ENCODE peak calls at places on chromosomes 3 and 15, in seven cellular contexts. I, B, D, Q, R, W and Y are unnamed samples.

GRCh38 chr3:125240496-125240895 is 27.9 kb upstream of the SLC12A8 start:
- DNase-seq in B (no peak), W (no peak), R (peak; percentile 55), I (no peak), D (no peak), Q (no peak), Y (no peak)

GRCh38 chr3:113157408-113157980 is 53.9 kb upstream of the BOC start:
- DNase-seq in R (no peak), D (peak; percentile 78), W (no peak), I (peak; percentile 58), B (no peak), Q (no peak), Y (no peak)

GRCh38 chr15:49624046-49624445 is 3.2 kb downstream of the DTWD1 start:
- DNase-seq in W (peak; percentile 32), I (peak; percentile 76), B (no peak), Q (no peak), D (no peak), R (peak; percentile 27), Y (peak; percentile 48)

GRCh38 chr3:113571360-113571759 is 39.0 kb downstream of the SIDT1 start:
- DNase-seq in D (no peak), I (no peak), B (no peak), W (no peak), R (no peak), Q (no peak), Y (no peak)

GRCh38 chr3:45084820-45085816 is 59.0 kb downstream of the CLEC3B start:
- DNase-seq in D (no peak), Q (no peak), W (peak; percentile 61), R (peak; percentile 92), I (peak; percentile 73), B (no peak), Y (peak; percentile 60)

GRCh38 chr3:126568776-126569342 is 10.1 kb upstream of the C3orf22 start:
- DNase-seq in I (no peak), W (no peak), R (no peak), Q (no peak), D (no peak), B (no peak), Y (no peak)

GRCh38 chr3:156843071-156843808 is 17.1 kb downstream of the LEKR1 start:
- DNase-seq in R (no peak), W (no peak), D (no peak), I (no peak), B (no peak), Q (no peak), Y (no peak)

GRCh38 chr15:74395319-74396145 is 28.1 kb upstream of the CYP11A1 start:
- DNase-seq in I (no peak), B (no peak), Q (no peak), R (no peak), D (no peak), W (no peak), Y (no peak)

GRCh38 chr15:91017716-91018115 is 4.7 kb downstream of the VPS33B start:
- DNase-seq in I (no peak), Q (no peak), R (no peak), B (no peak), D (no peak), W (no peak), Y (no peak)

GRCh38 chr15:68208136-68208535 is 3.0 kb upstream of the CALML4 start:
- DNase-seq in B (no peak), W (no peak), D (no peak), I (no peak), Q (no peak), R (no peak), Y (no peak)

GRCh38 chr3:178381555-178381954 is 154.7 kb upstream of the KCNMB2 start:
- DNase-seq in D (no peak), R (peak; percentile 33), I (no peak), B (no peak), W (peak; percentile 27), Q (no peak), Y (no peak)

GRCh38 chr15:29097168-29097567 is 172.5 kb downstream of the NSMCE3 start:
- DNase-seq in B (no peak), D (no peak), W (no peak), I (no peak), R (no peak), Q (no peak), Y (no peak)

GRCh38 chr3:23667536-23668429 is 138.0 kb upstream of the UBE2E1 start:
- DNase-seq in Q (no peak), R (peak; percentile 57), D (no peak), I (no peak), B (no peak), W (peak; percentile 26), Y (no peak)

GRCh38 chr15:100786139-100786531 is 93.5 kb upstream of the ALDH1A3 start:
- DNase-seq in W (no peak), Q (no peak), R (no peak), I (no peak), B (peak; percentile 5), D (no peak), Y (no peak)

GRCh38 chr15:74311734-74312444 is 55.6 kb downstream of the CYP11A1 start:
- DNase-seq in D (no peak), I (no peak), R (peak; percentile 57), W (no peak), B (no peak), Q (peak; percentile 61), Y (no peak)

GRCh38 chr3:61686228-61686648 is 124.9 kb downstream of the PTPRG start:
- DNase-seq in R (no peak), W (peak; percentile 86), I (no peak), Q (no peak), D (no peak), B (no peak), Y (no peak)

GRCh38 chr3:52450489-52451236 is 3.2 kb downstream of the TNNC1 start:
- DNase-seq in R (no peak), Q (no peak), B (no peak), I (no peak), W (no peak), D (no peak), Y (no peak)

GRCh38 chr3:143078883-143079282 is 40.7 kb upstream of the CHST2 start:
- DNase-seq in I (no peak), D (no peak), B (no peak), Q (no peak), W (peak; percentile 71), R (peak; percentile 79), Y (no peak)

GRCh38 chr15:38667875-38668274 is 103.3 kb upstream of the RASGRP1 start:
- DNase-seq in Q (no peak), W (no peak), B (no peak), R (no peak), I (no peak), D (no peak), Y (no peak)

GRCh38 chr3:161939919-161940693 is 443.5 kb downstream of the OTOL1 start:
- DNase-seq in D (no peak), R (no peak), Q (no peak), B (no peak), W (no peak), I (no peak), Y (no peak)

GRCh38 chr3:141429371-141430035 is 57.3 kb upstream of the RASA2 start:
- DNase-seq in Q (no peak), R (no peak), I (no peak), W (no peak), D (no peak), B (no peak), Y (no peak)

GRCh38 chr15:51162865-51163762 is 68.4 kb upstream of the TNFAIP8L3 start:
- DNase-seq in I (no peak), R (peak; percentile 82), D (peak; percentile 71), B (peak; percentile 59), Q (peak; percentile 78), W (peak; percentile 75), Y (no peak)

GRCh38 chr3:78283994-78284393 is 1244.1 kb downstream of the ROBO2 start:
- DNase-seq in Q (no peak), R (no peak), D (no peak), B (no peak), W (no peak), I (no peak), Y (no peak)
- TF ChIP-seq CTCF in Q (no peak), R (no peak), D (no peak), B (no peak), W (no peak), I (no peak), Y (no peak)

GRCh38 chr15:61389334-61390028 is 160.4 kb upstream of the RORA start:
- DNase-seq in Q (no peak), I (no peak), R (no peak), W (no peak), B (no peak), D (no peak), Y (no peak)
- TF ChIP-seq CTCF in Q (no peak), I (no peak), R (no peak), W (no peak), B (no peak), D (no peak), Y (no peak)

GRCh38 chr3:22115581-22115980 is 364.6 kb upstream of the ZNF385D start:
- DNase-seq in B (no peak), I (no peak), R (peak; percentile 60), D (no peak), Q (no peak), W (peak; percentile 32), Y (no peak)

GRCh38 chr3:22121068-22121706 is 370.2 kb upstream of the ZNF385D start:
- DNase-seq in I (no peak), R (no peak), W (no peak), Q (no peak), B (no peak), D (no peak), Y (no peak)

GRCh38 chr3:22118542-22118941 is 367.5 kb upstream of the ZNF385D start:
- DNase-seq in D (no peak), R (no peak), B (no peak), W (no peak), I (no peak), Q (no peak), Y (no peak)

GRCh38 chr3:22117091-22117490 is 366.1 kb upstream of the ZNF385D start:
- DNase-seq in R (peak; percentile 87), W (no peak), D (no peak), Q (no peak), B (no peak), I (no peak), Y (no peak)

GRCh38 chr3:22117751-22118346 is 366.8 kb upstream of the ZNF385D start:
- DNase-seq in Q (no peak), B (no peak), I (peak; percentile 8), W (peak; percentile 9), D (no peak), R (peak; percentile 85), Y (peak; percentile 15)
- TF ChIP-seq CTCF in Q (peak; percentile 80), B (no peak), I (peak; percentile 52), W (peak; percentile 58), D (peak; percentile 34), R (peak; percentile 48), Y (peak; percentile 52)

DNA sequence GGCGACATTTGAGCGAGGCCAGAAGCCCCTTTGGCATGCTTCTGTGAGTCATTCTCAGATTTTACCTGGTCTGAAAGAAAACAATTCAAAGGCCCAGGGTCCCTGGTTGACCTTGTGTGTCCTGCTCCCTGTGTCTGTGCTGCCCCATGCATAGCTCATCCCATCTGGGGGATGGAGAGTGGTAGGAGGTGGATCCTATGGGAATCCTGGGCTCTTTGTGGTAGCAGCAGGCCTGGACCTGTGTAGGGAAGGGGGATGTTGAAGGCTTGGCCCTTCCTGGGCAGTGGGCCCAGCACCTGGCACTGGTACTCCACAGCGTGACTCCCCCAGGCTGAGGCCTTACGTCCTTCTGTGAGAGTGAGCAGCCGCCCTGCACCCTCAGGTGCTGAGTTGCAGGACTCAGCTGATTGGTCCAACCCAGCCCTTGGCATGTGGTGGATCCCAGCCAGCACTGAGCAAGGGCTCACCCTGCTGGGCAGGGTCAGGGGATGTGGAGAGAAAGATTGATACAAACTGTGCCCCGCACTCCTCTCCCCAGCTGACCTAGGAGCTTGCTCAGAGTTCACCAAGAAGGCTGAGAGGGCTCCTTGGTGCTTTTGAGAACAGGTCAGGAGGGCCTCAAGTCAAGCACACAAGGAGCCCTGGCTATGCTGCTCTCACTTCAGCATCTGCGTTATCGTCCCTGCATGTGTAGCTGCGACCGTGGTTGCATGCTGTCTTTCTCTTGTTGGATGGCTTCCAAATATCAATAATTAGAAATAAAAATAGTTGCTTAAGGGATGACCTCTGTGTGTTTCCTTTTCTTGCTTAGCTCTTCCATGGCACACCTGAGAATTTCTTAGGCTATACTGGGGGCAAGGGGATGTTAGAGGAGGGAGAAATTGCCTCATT is 21.4 kb upstream of the JMJD7 start:
- DNase-seq in Q (no peak), D (no peak), R (no peak), W (peak; percentile 88), B (no peak), I (no peak), Y (no peak)
- TF ChIP-seq CTCF in Q (no peak), D (no peak), R (no peak), W (peak; percentile 71), B (no peak), I (no peak), Y (no peak)